ENCODE peak calls at places on chromosomes 2 and 18, in seven cellular contexts. One of them, this sample, is unnamed.
A peak's percentile ranks its signal among the peaks of the same experiment; 100 is the strongest.

GRCh38 chr2:177270531-177270930 is 6.0 kb upstream of the NFE2L2 start:
- DNase-seq in H1: no peak
- DNase-seq in K562: no peak
- DNase-seq in HCT116: no peak
- DNase-seq in HepG2: no peak
- DNase-seq in SK-N-SH: no peak
- DNase-seq in GM12878: no peak
- DNase-seq in this sample: no peak

GRCh38 chr18:10131036-10131774 is 217.4 kb downstream of the VAPA start:
- DNase-seq in H1: no peak
- DNase-seq in K562: no peak
- DNase-seq in HCT116: no peak
- DNase-seq in HepG2: no peak
- DNase-seq in SK-N-SH: peak; percentile 61
- DNase-seq in GM12878: no peak
- DNase-seq in this sample: no peak

GRCh38 chr2:174699993-174700766 is 64.1 kb downstream of the CHRNA1 start:
- DNase-seq in H1: no peak
- DNase-seq in K562: peak; percentile 69
- DNase-seq in HCT116: peak; percentile 34
- DNase-seq in HepG2: peak; percentile 40
- DNase-seq in SK-N-SH: peak; percentile 69
- DNase-seq in GM12878: no peak
- DNase-seq in this sample: no peak

GRCh38 chr2:1967242-1968210 is 223.2 kb upstream of the PXDN start:
- DNase-seq in H1: no peak
- DNase-seq in K562: no peak
- DNase-seq in HCT116: no peak
- DNase-seq in HepG2: no peak
- DNase-seq in SK-N-SH: peak; percentile 60
- DNase-seq in GM12878: no peak
- DNase-seq in this sample: no peak

GRCh38 chr2:85577386-85578242 is at the start of gene VAMP8:
- DNase-seq in H1: peak; percentile 80
- DNase-seq in K562: peak; percentile 87
- DNase-seq in HCT116: peak; percentile 53
- DNase-seq in HepG2: peak; percentile 44
- DNase-seq in SK-N-SH: no peak
- DNase-seq in GM12878: no peak
- DNase-seq in this sample: peak; percentile 69

GRCh38 chr2:72745679-72746368 is 80.0 kb downstream of the EXOC6B start:
- DNase-seq in H1: no peak
- DNase-seq in K562: peak; percentile 17
- DNase-seq in HCT116: peak; percentile 48
- DNase-seq in HepG2: peak; percentile 81
- DNase-seq in SK-N-SH: peak; percentile 21
- DNase-seq in GM12878: no peak
- DNase-seq in this sample: peak; percentile 9

GRCh38 chr2:121205321-121205942 is 79.6 kb downstream of the TFCP2L1 start:
- DNase-seq in H1: no peak
- DNase-seq in K562: peak; percentile 31
- DNase-seq in HCT116: no peak
- DNase-seq in HepG2: no peak
- DNase-seq in SK-N-SH: peak; percentile 48
- DNase-seq in GM12878: no peak
- DNase-seq in this sample: no peak

GRCh38 chr18:55821219-55821618 is 233.2 kb upstream of the TCF4 start:
- DNase-seq in H1: no peak
- DNase-seq in K562: no peak
- DNase-seq in HCT116: no peak
- DNase-seq in HepG2: no peak
- DNase-seq in SK-N-SH: no peak
- DNase-seq in GM12878: no peak
- DNase-seq in this sample: no peak

GRCh38 chr2:199336546-199336945 is 121.2 kb downstream of the SATB2 start:
- DNase-seq in H1: no peak
- DNase-seq in K562: no peak
- DNase-seq in HCT116: peak; percentile 13
- DNase-seq in HepG2: no peak
- DNase-seq in SK-N-SH: no peak
- DNase-seq in GM12878: no peak
- DNase-seq in this sample: no peak

GRCh38 chr2:131094655-131095281 is 1.5 kb upstream of the FAM168B start:
- DNase-seq in H1: no peak
- DNase-seq in K562: no peak
- DNase-seq in HCT116: no peak
- DNase-seq in HepG2: peak; percentile 50
- DNase-seq in SK-N-SH: no peak
- DNase-seq in GM12878: no peak
- DNase-seq in this sample: no peak

GRCh38 chr18:55908790-55909408 is 320.9 kb upstream of the TCF4 start:
- DNase-seq in H1: no peak
- DNase-seq in K562: no peak
- DNase-seq in HCT116: no peak
- DNase-seq in HepG2: no peak
- DNase-seq in SK-N-SH: no peak
- DNase-seq in GM12878: no peak
- DNase-seq in this sample: no peak

GRCh38 chr2:151357359-151357758 is at the start of gene TNFAIP6:
- DNase-seq in H1: no peak
- DNase-seq in K562: no peak
- DNase-seq in HCT116: no peak
- DNase-seq in HepG2: no peak
- DNase-seq in SK-N-SH: peak; percentile 47
- DNase-seq in GM12878: no peak
- DNase-seq in this sample: no peak

GRCh38 chr18:28143725-28144124 is 33.2 kb downstream of the CDH2 start:
- DNase-seq in H1: no peak
- DNase-seq in K562: no peak
- DNase-seq in HCT116: no peak
- DNase-seq in HepG2: peak; percentile 44
- DNase-seq in SK-N-SH: no peak
- DNase-seq in GM12878: no peak
- DNase-seq in this sample: no peak

DNA sequence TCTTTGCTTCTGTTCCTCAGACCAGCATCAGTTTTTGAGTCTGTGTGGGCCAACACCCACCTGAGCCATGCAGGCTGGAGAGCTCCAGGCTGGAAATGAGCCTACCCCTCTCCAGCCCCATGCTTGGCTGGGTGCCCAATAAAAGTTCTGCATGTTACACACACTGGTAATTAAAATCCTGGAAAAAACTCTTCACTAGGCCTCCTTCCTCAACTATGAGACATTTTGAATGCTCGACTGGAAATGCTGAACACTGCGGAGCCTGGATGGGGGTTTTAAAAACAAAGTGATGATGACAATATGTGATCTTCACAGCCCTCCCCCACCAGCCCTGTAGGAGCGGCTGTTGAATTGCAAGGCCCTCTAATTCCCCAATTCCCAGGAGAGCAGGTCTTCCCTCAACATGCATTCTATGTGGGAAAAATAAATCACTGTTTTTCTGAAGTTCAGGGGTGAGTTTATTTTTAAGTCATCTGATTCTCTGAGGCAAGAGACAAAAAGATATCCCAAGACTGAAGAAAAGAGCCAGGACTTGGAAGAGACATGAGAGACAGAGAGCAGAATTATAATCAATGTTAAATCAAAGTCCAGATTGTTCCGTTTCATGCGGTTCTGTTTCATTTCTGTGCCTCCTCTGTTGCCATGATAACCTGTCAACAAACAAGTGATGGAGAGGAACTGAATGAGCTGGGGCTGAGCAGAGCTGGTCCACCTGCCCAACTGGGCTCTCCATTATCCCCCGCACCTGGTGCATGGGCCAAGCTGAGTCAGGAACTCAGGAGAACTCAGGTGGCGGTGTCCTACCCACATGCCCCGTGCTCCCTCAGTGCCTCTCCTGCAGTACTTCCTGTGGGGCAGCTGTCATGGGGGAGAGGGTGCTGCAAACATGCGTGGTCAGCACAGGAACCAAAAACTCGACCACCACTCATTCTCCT is 179.0 kb downstream of the TTC32 start:
- DNase-seq in H1: no peak
- DNase-seq in K562: no peak
- DNase-seq in HCT116: no peak
- DNase-seq in HepG2: no peak
- DNase-seq in SK-N-SH: no peak
- DNase-seq in GM12878: no peak
- DNase-seq in this sample: no peak
- TF ChIP-seq JUND in H1: no peak
- TF ChIP-seq JUND in K562: no peak
- TF ChIP-seq JUND in HCT116: no peak
- TF ChIP-seq JUND in HepG2: no peak
- TF ChIP-seq JUND in SK-N-SH: no peak
- TF ChIP-seq JUND in GM12878: no peak
- TF ChIP-seq JUND in this sample: no peak

DNA sequence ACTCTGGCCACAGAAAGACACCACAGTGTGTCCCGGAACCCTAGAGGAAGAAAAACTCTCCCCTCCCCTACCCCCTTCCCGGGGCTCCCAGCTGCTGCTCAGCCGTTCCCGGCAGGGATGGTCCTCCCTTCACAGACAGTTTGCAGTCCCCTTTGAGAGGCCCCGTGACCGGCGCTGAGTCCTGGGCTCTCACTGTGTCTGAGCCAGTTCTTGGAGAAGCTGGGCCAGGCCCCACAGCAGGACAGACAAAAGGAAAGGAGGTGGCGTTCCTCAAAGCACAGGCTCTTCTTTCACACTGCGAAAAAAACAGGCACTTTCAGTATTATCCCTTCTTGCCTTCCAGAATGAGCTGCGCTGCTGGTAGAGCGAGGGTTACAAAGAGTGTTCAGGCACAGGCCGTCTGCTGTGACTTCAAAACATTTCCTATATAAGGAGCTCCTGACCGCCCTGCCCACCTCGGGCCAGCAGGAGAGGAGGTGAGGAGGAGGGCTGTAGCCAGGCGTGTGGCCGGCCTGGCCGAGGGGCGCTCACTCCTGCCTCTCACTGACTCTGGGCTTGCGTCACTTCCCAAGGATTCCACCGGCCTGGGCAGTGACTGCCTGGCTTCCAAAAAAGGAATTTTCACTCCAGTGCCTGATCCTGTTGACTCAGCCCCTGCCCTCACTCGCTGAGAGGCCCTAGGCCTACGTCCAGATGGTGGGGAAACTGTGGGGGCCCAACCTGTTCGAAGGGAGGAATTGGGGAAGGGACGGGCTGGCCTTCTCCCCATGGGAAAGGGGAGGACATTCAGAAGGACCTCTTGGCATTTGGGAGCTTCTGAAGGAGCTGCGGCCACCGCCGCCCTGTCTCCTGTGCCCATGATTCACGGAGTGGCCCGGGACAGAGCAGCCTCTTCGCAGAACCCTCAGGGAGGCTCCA is 24.9 kb downstream of the CIDEA start:
- DNase-seq in H1: peak; percentile 78
- DNase-seq in K562: no peak
- DNase-seq in HCT116: no peak
- DNase-seq in HepG2: peak; percentile 74
- DNase-seq in SK-N-SH: no peak
- DNase-seq in GM12878: no peak
- DNase-seq in this sample: no peak
- TF ChIP-seq JUND in H1: no peak
- TF ChIP-seq JUND in K562: no peak
- TF ChIP-seq JUND in HCT116: no peak
- TF ChIP-seq JUND in HepG2: peak; percentile 21
- TF ChIP-seq JUND in SK-N-SH: no peak
- TF ChIP-seq JUND in GM12878: no peak
- TF ChIP-seq JUND in this sample: no peak

DNA sequence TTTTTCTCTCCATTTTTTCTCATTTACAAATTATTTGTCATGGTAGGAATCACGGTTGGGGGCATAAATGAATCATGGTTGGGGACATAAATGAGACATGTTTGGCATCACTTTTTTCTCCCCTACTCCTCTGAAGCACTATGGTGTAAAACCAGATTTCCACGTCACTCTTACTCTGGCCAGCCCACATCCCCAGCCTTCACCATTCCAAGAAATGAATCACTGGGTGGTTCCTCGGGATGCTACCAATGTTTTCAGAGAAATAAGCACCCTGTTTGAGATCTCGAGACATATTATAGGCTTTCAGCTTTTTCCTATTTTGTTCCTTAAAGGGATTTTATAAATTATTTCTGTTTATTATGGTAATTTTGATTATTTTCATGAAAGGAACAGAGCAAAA is 155.0 kb upstream of the SLC8A1 start:
- DNase-seq in H1: no peak
- DNase-seq in K562: no peak
- DNase-seq in HCT116: no peak
- DNase-seq in HepG2: no peak
- DNase-seq in SK-N-SH: no peak
- DNase-seq in GM12878: no peak
- DNase-seq in this sample: no peak
- TF ChIP-seq JUND in H1: no peak
- TF ChIP-seq JUND in K562: no peak
- TF ChIP-seq JUND in HCT116: no peak
- TF ChIP-seq JUND in HepG2: no peak
- TF ChIP-seq JUND in SK-N-SH: no peak
- TF ChIP-seq JUND in GM12878: no peak
- TF ChIP-seq JUND in this sample: no peak

DNA sequence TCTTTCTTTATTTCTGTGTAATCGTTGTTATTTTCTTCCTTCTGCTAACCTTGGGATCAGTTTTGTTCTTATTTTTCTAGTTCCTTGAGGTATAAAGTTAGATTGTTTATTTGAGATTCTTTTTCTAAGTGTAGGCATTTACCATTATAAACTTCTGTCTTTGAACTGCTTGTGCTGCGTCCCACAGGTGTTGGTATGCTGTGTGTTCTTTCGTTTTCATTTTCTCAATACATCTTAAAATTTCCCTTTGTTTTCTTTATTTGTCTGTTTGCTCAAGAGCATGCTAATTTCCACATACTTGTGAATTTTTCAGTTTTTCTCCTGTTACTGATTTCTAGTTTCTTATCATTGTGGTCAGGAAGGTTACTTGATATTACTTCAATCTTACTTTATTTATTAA is 873.8 kb upstream of the GCFC2 start:
- DNase-seq in H1: no peak
- DNase-seq in K562: no peak
- DNase-seq in HCT116: no peak
- DNase-seq in HepG2: no peak
- DNase-seq in SK-N-SH: no peak
- DNase-seq in GM12878: no peak
- DNase-seq in this sample: no peak
- TF ChIP-seq JUND in H1: no peak
- TF ChIP-seq JUND in K562: no peak
- TF ChIP-seq JUND in HCT116: no peak
- TF ChIP-seq JUND in HepG2: no peak
- TF ChIP-seq JUND in SK-N-SH: no peak
- TF ChIP-seq JUND in GM12878: no peak
- TF ChIP-seq JUND in this sample: no peak

This sample was measured in T47D.